ENCODE peak calls at places on chromosomes 7 and 10, in eight cellular contexts. H is stimulated activated CD4-positive, alpha-beta T cell treated with anti-CD3 and anti-CD28 coated beads, Interleukin-1b, Interleukin-23, amount 100 ng/mL, for 4 hours; L is activated T-cell treated with anti-CD3 and anti-CD28 coated beads, Interleukin-2, amount 50 U/mL, for 1 hour; A is omental fat pad; E is A172; C is astrocyte of the cerebellum; Z is cardiac muscle cell; F is hepatocyte. N is an unnamed sample.

GRCh38 chr7:16841681-16842080 is 36.9 kb upstream of the AGR2 start:
- DNase-seq in H (no peak), L (no peak), A (no peak), E (no peak), C (no peak), Z (no peak), F (peak), N (no peak)

GRCh38 chr10:4503076-4503475 is 322.9 kb upstream of the AKR1E2 start:
- DNase-seq in H (no peak), L (no peak), A (no peak), E (no peak), C (no peak), Z (no peak), F (no peak), N (no peak)

GRCh38 chr10:116767235-116767634 is 24.9 kb upstream of the HSPA12A start:
- DNase-seq in H (no peak), L (no peak), A (no peak), E (no peak), C (no peak), Z (no peak), F (peak), N (no peak)

GRCh38 chr10:110214380-110214826 is 7.0 kb downstream of the MXI1 start:
- DNase-seq in H (no peak), L (no peak), A (no peak), E (no peak), C (peak), Z (no peak), F (no peak), N (no peak)

GRCh38 chr10:61215276-61215675 is 237.9 kb downstream of the TMEM26 start:
- DNase-seq in H (no peak), L (no peak), A (no peak), E (no peak), C (no peak), Z (no peak), F (no peak), N (no peak)

GRCh38 chr7:132059141-132059540 is 502.7 kb upstream of the PODXL start:
- DNase-seq in H (no peak), L (no peak), A (no peak), E (no peak), C (no peak), Z (no peak), F (no peak), N (no peak)

GRCh38 chr7:117171106-117171505 is 151.8 kb downstream of the WNT2 start:
- DNase-seq in H (no peak), L (no peak), A (no peak), E (no peak), C (no peak), Z (no peak), F (no peak), N (no peak)

GRCh38 chr10:59991117-59991516 is 84.8 kb upstream of the CCDC6 start:
- DNase-seq in H (no peak), L (no peak), A (no peak), E (no peak), C (no peak), Z (no peak), F (no peak), N (no peak)

GRCh38 chr7:151511946-151512345 is 7.7 kb downstream of the RHEB start:
- DNase-seq in H (no peak), L (no peak), A (no peak), E (no peak), C (no peak), Z (no peak), F (no peak), N (no peak)

GRCh38 chr7:137146552-137146961 is 197.0 kb downstream of the PTN start:
- DNase-seq in H (no peak), L (no peak), A (no peak), E (peak), C (peak), Z (no peak), F (no peak), N (no peak)

GRCh38 chr7:71521506-71521905 is 389.6 kb downstream of the GALNT17 start:
- DNase-seq in H (no peak), L (no peak), A (no peak), E (no peak), C (peak), Z (no peak), F (no peak), N (no peak)

GRCh38 chr7:7504910-7505704 is 30.6 kb downstream of the COL28A1 start:
- DNase-seq in H (no peak), L (no peak), A (no peak), E (no peak), C (no peak), Z (no peak), F (no peak), N (no peak)

GRCh38 chr7:5143935-5144903 is 45.8 kb upstream of the WIPI2 start:
- DNase-seq in H (peak), L (peak), A (no peak), E (no peak), C (no peak), Z (no peak), F (no peak), N (peak)

GRCh38 chr10:79444243-79445119 is 943 bp downstream of the ZCCHC24 start:
- DNase-seq in H (peak), L (peak), A (peak), E (peak), C (no peak), Z (peak), F (peak), N (peak)

GRCh38 chr10:124743188-124744046 is 761 bp downstream of the FAM53B start:
- DNase-seq in H (peak), L (peak), A (no peak), E (no peak), C (no peak), Z (peak), F (peak), N (peak)

GRCh38 chr10:89567566-89568245 is 32.3 kb upstream of the SLC16A12 start:
- DNase-seq in H (no peak), L (no peak), A (no peak), E (no peak), C (no peak), Z (no peak), F (no peak), N (no peak)

GRCh38 chr7:156999611-157000046 is 10.8 kb downstream of the MNX1 start:
- DNase-seq in H (no peak), L (no peak), A (no peak), E (no peak), C (no peak), Z (no peak), F (no peak), N (no peak)

GRCh38 chr7:105625986-105626385 is 44.7 kb upstream of the EFCAB10 start:
- DNase-seq in H (no peak), L (no peak), A (no peak), E (no peak), C (no peak), Z (no peak), F (no peak), N (no peak)

GRCh38 chr10:8053446-8054242 is 844 bp upstream of the GATA3 start:
- DNase-seq in H (peak), L (peak), A (peak), E (peak), C (peak), Z (peak), F (peak), N (peak)

GRCh38 chr7:95157381-95157780 is 167.0 kb downstream of the PON1 start:
- DNase-seq in H (no peak), L (no peak), A (no peak), E (no peak), C (no peak), Z (no peak), F (no peak), N (no peak)

GRCh38 chr7:41065663-41066062 is 637.2 kb downstream of the INHBA start:
- DNase-seq in H (no peak), L (no peak), A (no peak), E (no peak), C (no peak), Z (no peak), F (no peak), N (no peak)

GRCh38 chr10:15735766-15736165 is 16.0 kb upstream of the ITGA8 start:
- DNase-seq in H (no peak), L (no peak), A (no peak), E (no peak), C (no peak), Z (no peak), F (no peak), N (no peak)

GRCh38 chr7:6423942-6424701 is 23.6 kb downstream of the DAGLB start:
- DNase-seq in H (no peak), L (no peak), A (no peak), E (peak), C (no peak), Z (no peak), F (no peak), N (peak)

N was measured in erythroblast.